ENCODE peak calls at places on chromosomes 7 and 10, in four cellular contexts. E is neural crest cell, O is COR-L47, F is HEK293T. R is an unnamed sample.

GRCh38 chr10:35215107-35215506 is 88.5 kb downstream of the CREM start:
- DNase-seq in E (no peak), O (no peak), F (no peak), R (no peak)

GRCh38 chr7:6536262-6536770 is 14.9 kb downstream of the GRID2IP start:
- DNase-seq in O (no peak), F (no peak), E (no peak), R (no peak)

GRCh38 chr10:12849351-12850181 is 151.9 kb downstream of the CCDC3 start:
- DNase-seq in O (peak), E (no peak), F (no peak), R (peak)

GRCh38 chr10:5692476-5693358 is 8.1 kb downstream of the TASOR2 start:
- DNase-seq in F (peak), O (peak), E (peak), R (no peak)

GRCh38 chr7:66576646-66577045 is 52.0 kb upstream of the KCTD7 start:
- DNase-seq in E (no peak), O (no peak), F (no peak), R (no peak)

GRCh38 chr10:48898426-48898825 is 41.2 kb downstream of the LRRC18 start:
- DNase-seq in O (no peak), E (no peak), F (no peak), R (no peak)

GRCh38 chr10:9229702-9230101 is 1175.2 kb downstream of the GATA3 start:
- DNase-seq in O (no peak), E (no peak), F (no peak), R (no peak)

GRCh38 chr7:116948934-116949333 is 4.4 kb upstream of the ST7 start:
- DNase-seq in E (no peak), O (no peak), F (no peak), R (no peak)

GRCh38 chr7:99201027-99201426 is 6.9 kb downstream of the KPNA7 start:
- DNase-seq in E (no peak), F (no peak), O (no peak), R (no peak)

GRCh38 chr7:106166651-106167342 is 54.7 kb upstream of the SYPL1 start:
- DNase-seq in F (peak), E (peak), O (peak), R (peak)

R was measured in NCI-H774.